ENCODE peak calls at places on chromosomes 2 and 18, in nine cellular contexts. C is naive thymus-derived CD4-positive, alpha-beta T cell; H is mucosa of descending colon; O is A549; G is tibial nerve; K is Peyer's patch; V is heart left ventricle; W is lower lobe of right lung; N is CD4-positive, alpha-beta memory T cell. R is an unnamed sample. For H3K4me1, the result is how much of the 10 kb centered on the place peaks cover.

GRCh38 chr18:69974365-69974764 is 26.7 kb upstream of the CD226 start:
- DNase-seq in C (no peak), H (no peak), O (no peak), G (no peak), K (no peak), V (no peak), W (no peak), N (no peak), R (no peak)

GRCh38 chr18:22210331-22210754 is 41.0 kb downstream of the GATA6 start:
- DNase-seq in C (no peak), H (no peak), O (peak), G (no peak), K (no peak), V (no peak), W (no peak), N (no peak), R (peak)

GRCh38 chr2:84919885-84920580 is 14.6 kb downstream of the TMSB10 start:
- DNase-seq in C (peak), H (no peak), O (peak), G (peak), K (no peak), V (no peak), W (no peak), N (no peak), R (no peak)

GRCh38 chr2:75720525-75720924 is 9.8 kb upstream of the GCFC2 start:
- DNase-seq in C (no peak), H (no peak), O (no peak), G (no peak), K (no peak), V (no peak), W (no peak), N (no peak), R (no peak)

GRCh38 chr2:12251749-12252148 is 465.0 kb upstream of the TRIB2 start:
- DNase-seq in C (no peak), H (no peak), O (no peak), G (no peak), K (no peak), V (no peak), W (no peak), N (no peak), R (no peak)

GRCh38 chr2:176104338-176105077 is 2.6 kb upstream of the HOXD11 start:
- DNase-seq in C (no peak), H (no peak), O (peak), G (no peak), K (peak), V (no peak), W (no peak), N (no peak), R (no peak)

GRCh38 chr2:197031805-197032204 is 105.3 kb upstream of the PGAP1 start:
- DNase-seq in C (no peak), H (no peak), O (no peak), G (no peak), K (no peak), V (no peak), W (no peak), N (no peak), R (no peak)

GRCh38 chr2:123179526-123179925 is 845.6 kb upstream of the CNTNAP5 start:
- DNase-seq in C (no peak), H (no peak), O (no peak), G (no peak), K (no peak), V (no peak), W (no peak), N (no peak), R (no peak)

GRCh38 chr2:28366496-28367282 is 26.0 kb upstream of the FOSL2 start:
- DNase-seq in C (peak), H (peak), O (no peak), G (no peak), K (peak), V (no peak), W (no peak), N (peak), R (no peak)

GRCh38 chr2:232999354-232999753 is 13.7 kb downstream of the NGEF start:
- DNase-seq in C (no peak), H (no peak), O (no peak), G (no peak), K (no peak), V (no peak), W (no peak), N (no peak), R (no peak)

GRCh38 chr2:214126135-214126534 is 284.7 kb upstream of the VWC2L start:
- DNase-seq in C (no peak), H (no peak), O (no peak), G (no peak), K (no peak), V (no peak), W (no peak), N (no peak), R (no peak)

GRCh38 chr18:49920731-49921130 is 107.4 kb upstream of the ACAA2 start:
- DNase-seq in C (no peak), H (no peak), O (no peak), G (no peak), K (no peak), V (no peak), W (no peak), N (no peak), R (no peak)

GRCh38 chr18:58490238-58490637 is 138.7 kb downstream of the ALPK2 start:
- DNase-seq in C (no peak), H (peak), O (no peak), G (no peak), K (peak), V (no peak), W (no peak), N (no peak), R (no peak)

GRCh38 chr2:174708713-174709112 is 55.6 kb downstream of the CHRNA1 start:
- DNase-seq in C (no peak), H (no peak), O (no peak), G (no peak), K (no peak), V (no peak), W (no peak), N (no peak), R (no peak)

GRCh38 chr2:149038442-149039212 is at the start of gene LYPD6B:
- DNase-seq in C (no peak), H (peak), O (no peak), G (no peak), K (peak), V (no peak), W (peak), N (no peak), R (peak)
- H3K4me3 ChIP-seq in C (no peak), H (peak), O (peak), G (no peak), K (peak), V (peak), W (peak), N (no peak), R (peak)

DNA sequence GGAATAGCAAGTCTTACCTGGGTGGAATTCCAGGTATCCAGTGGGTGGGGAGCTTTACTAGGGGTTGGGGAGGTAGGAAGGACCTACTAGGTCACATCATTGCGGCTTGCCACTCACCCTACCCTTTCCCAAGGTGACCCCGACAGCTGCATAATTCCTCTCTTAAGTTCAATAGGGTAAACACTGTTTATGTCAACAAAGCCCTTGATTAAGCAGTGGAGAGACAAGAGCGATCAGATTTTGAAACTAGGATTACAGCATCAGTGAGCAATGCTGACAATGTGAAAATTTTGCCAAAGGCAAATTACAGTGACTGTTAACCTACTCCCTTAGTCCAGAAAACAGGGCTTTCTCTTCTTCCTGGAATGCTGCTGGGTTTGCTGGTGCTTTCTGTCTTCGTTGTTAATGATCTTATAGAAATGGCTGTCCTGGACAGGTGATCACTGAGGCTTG is 14.5 kb downstream of the SLC19A3 start:
- DNase-seq in C (no peak), H (no peak), O (peak), G (no peak), K (no peak), V (no peak), W (no peak), N (no peak), R (peak)
- H3K4me1 ChIP-seq in C (under half), H (under half), O (under half), G (under half), K (under half), V (under half), W (under half), N (under half), R (under half)

GRCh38 chr2:194105358-194105757 is 1551.7 kb upstream of the SLC39A10 start:
- DNase-seq in C (no peak), H (no peak), O (no peak), G (no peak), K (no peak), V (no peak), W (no peak), N (no peak), R (no peak)
- H3K4me3 ChIP-seq in C (no peak), H (no peak), O (no peak), G (no peak), K (no peak), V (no peak), W (no peak), N (no peak), R (no peak)

GRCh38 chr2:241935314-241935713 is 65.8 kb downstream of the RTP5 start:
- DNase-seq in C (no peak), H (no peak), O (peak), G (no peak), K (no peak), V (no peak), W (no peak), N (no peak), R (no peak)

GRCh38 chr2:241931084-241931975 is 61.8 kb downstream of the RTP5 start:
- DNase-seq in C (no peak), H (no peak), O (no peak), G (no peak), K (peak), V (no peak), W (no peak), N (no peak), R (no peak)

GRCh38 chr2:241933175-241933911 is 63.8 kb downstream of the RTP5 start:
- DNase-seq in C (no peak), H (no peak), O (no peak), G (peak), K (no peak), V (no peak), W (no peak), N (no peak), R (peak)

GRCh38 chr2:241931976-241932894 is 62.7 kb downstream of the RTP5 start:
- DNase-seq in C (no peak), H (no peak), O (no peak), G (no peak), K (no peak), V (no peak), W (no peak), N (no peak), R (no peak)

DNA sequence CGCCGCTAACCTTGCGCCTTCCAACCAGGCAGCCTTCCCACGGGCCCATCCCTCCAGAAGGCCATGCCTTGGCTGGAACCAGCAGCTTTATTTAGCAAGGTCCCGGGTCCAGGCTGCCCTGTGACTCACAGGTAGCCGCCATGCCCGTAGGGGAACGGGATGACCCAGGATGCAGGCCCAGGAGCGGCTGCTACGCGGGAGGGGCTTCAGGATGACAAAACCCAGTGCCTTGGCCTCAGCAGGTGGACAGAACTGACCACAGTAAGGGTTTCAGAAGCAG is 63.3 kb downstream of the RTP5 start:
- DNase-seq in C (no peak), H (no peak), O (no peak), G (no peak), K (no peak), V (no peak), W (no peak), N (no peak), R (peak)
- H3K4me1 ChIP-seq in C (under half), H (under half), O (under half), G (under half), K (under half), V (under half), W (under half), N (under half), R (under half)

GRCh38 chr18:9913526-9914333 is at the start of gene VAPA:
- DNase-seq in C (peak), H (peak), O (peak), G (peak), K (peak), V (peak), W (peak), N (peak), R (peak)
- H3K4me3 ChIP-seq in C (peak), H (peak), O (peak), G (peak), K (peak), V (peak), W (peak), N (peak), R (peak)

GRCh38 chr2:37654419-37654818 is 17.0 kb downstream of the CDC42EP3 start:
- DNase-seq in C (no peak), H (no peak), O (no peak), G (no peak), K (no peak), V (no peak), W (no peak), N (no peak), R (no peak)
- H3K4me1 ChIP-seq in C (half or more), H (under half), O (half or more), G (half or more), K (under half), V (half or more), W (half or more), N (half or more), R (under half)

GRCh38 chr18:6313427-6313826 is 101.3 kb downstream of the L3MBTL4 start:
- DNase-seq in C (no peak), H (no peak), O (no peak), G (no peak), K (no peak), V (no peak), W (no peak), N (no peak), R (no peak)

GRCh38 chr18:6310714-6311113 is 104.0 kb downstream of the L3MBTL4 start:
- DNase-seq in C (no peak), H (no peak), O (no peak), G (no peak), K (no peak), V (no peak), W (no peak), N (no peak), R (no peak)

GRCh38 chr18:6315556-6316331 is 99.0 kb downstream of the L3MBTL4 start:
- DNase-seq in C (no peak), H (peak), O (peak), G (no peak), K (peak), V (no peak), W (no peak), N (no peak), R (peak)
- H3K4me3 ChIP-seq in C (no peak), H (no peak), O (no peak), G (no peak), K (peak), V (no peak), W (no peak), N (no peak), R (no peak)

DNA sequence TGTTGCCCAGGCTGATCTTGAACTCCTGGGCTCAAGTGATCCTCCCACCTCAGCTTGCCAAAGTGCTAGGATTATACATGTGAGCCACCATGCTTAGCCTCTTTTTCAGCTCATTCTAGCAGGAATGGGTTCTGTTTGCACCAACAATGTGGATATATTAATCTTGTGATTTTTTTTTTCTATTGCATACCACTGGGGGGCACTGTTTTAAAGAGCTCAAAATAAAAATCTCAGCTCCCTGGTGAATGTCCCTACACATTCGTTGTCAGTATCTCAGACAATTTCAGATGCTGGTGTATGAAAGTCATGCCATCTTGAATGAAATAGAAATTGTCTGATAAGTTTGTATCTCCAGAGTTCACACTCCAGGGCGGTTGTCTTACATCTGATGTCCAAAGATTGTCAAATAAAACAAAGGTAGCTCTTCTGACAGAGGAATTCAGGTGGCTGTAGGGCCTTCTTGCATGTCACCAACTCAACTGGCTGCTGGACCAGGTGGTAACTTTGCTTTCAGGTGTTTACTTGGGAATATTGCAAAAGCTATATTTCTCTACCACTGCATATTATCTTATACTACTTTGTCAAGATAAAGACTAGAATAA is 3.1 kb upstream of the MATN3 start:
- DNase-seq in C (peak), H (no peak), O (peak), G (no peak), K (no peak), V (no peak), W (no peak), N (peak), R (no peak)
- H3K4me1 ChIP-seq in C (under half), H (under half), O (under half), G (under half), K (under half), V (under half), W (under half), N (under half), R (under half)

GRCh38 chr2:129757915-129758421 is 221.5 kb upstream of the RAB6C start:
- DNase-seq in C (no peak), H (no peak), O (no peak), G (no peak), K (no peak), V (peak), W (no peak), N (no peak), R (no peak)
- H3K4me3 ChIP-seq in C (no peak), H (no peak), O (no peak), G (peak), K (peak), V (peak), W (peak), N (no peak), R (no peak)

GRCh38 chr2:152566034-152566727 is 151.1 kb downstream of the PRPF40A start:
- DNase-seq in C (no peak), H (no peak), O (no peak), G (no peak), K (no peak), V (no peak), W (no peak), N (no peak), R (no peak)
- H3K4me1 ChIP-seq in C (under half), H (under half), O (under half), G (under half), K (under half), V (under half), W (under half), N (under half), R (under half)

R was measured in body of pancreas.